ENCODE peak calls at places on chromosome 6, in nine cellular contexts. G is COR-L47; T is mucosa of descending colon; D is Kasumi-1; A is M059J; X is activated CD4-positive, alpha-beta T cell treated with anti-CD3 and anti-CD28 coated beads for 4 hours; Y is GM12865; Q is head of caudate nucleus; J is smooth muscle cell of the brain vasculature. C is an unnamed sample.
A peak's percentile ranks its signal among the peaks of the same experiment; 100 is the strongest.

GRCh38 chr6:105793132-105793531 is 293.0 kb upstream of the PRDM1 start:
- DNase-seq in G (no peak), T (no peak), D (peak; percentile 80), A (peak; percentile 73), X (no peak), Y (peak; percentile 69), Q (no peak), J (no peak), C (peak; percentile 31)

GRCh38 chr6:53828215-53828614 is 33.4 kb downstream of the LRRC1 start:
- DNase-seq in G (no peak), T (no peak), D (no peak), A (no peak), X (no peak), Y (no peak), Q (no peak), J (no peak), C (no peak)

GRCh38 chr6:131807644-131808459 is at the start of gene ENPP1:
- DNase-seq in G (peak; percentile 32), T (peak; percentile 75), D (peak; percentile 34), A (peak; percentile 84), X (peak; percentile 26), Y (peak; percentile 36), Q (peak; percentile 77), J (no peak), C (peak; percentile 71)

GRCh38 chr6:52579006-52579660 is 2.3 kb upstream of the TRAM2 start:
- DNase-seq in G (no peak), T (no peak), D (no peak), A (no peak), X (no peak), Y (no peak), Q (no peak), J (no peak), C (no peak)

GRCh38 chr6:119311514-119312142 is 37.9 kb downstream of the MAN1A1 start:
- DNase-seq in G (no peak), T (no peak), D (no peak), A (no peak), X (no peak), Y (no peak), Q (no peak), J (no peak), C (no peak)

GRCh38 chr6:121124600-121124999 is 209.7 kb downstream of the TBC1D32 start:
- DNase-seq in G (no peak), T (no peak), D (no peak), A (no peak), X (no peak), Y (no peak), Q (no peak), J (no peak), C (no peak)

GRCh38 chr6:4358414-4359107 is 223.2 kb upstream of the ECI2 start:
- DNase-seq in G (no peak), T (peak; percentile 91), D (no peak), A (peak; percentile 100), X (no peak), Y (no peak), Q (peak; percentile 68), J (peak; percentile 83), C (peak; percentile 100)

GRCh38 chr6:39059496-39060310 is 11.1 kb downstream of the GLP1R start:
- DNase-seq in G (peak; percentile 84), T (no peak), D (no peak), A (peak; percentile 23), X (no peak), Y (no peak), Q (no peak), J (no peak), C (no peak)

GRCh38 chr6:22313796-22314195 is 17.0 kb upstream of the PRL start:
- DNase-seq in G (no peak), T (no peak), D (no peak), A (no peak), X (no peak), Y (peak; percentile 37), Q (no peak), J (no peak), C (no peak)

GRCh38 chr6:335572-335971 is 43.3 kb downstream of the DUSP22 start:
- DNase-seq in G (no peak), T (no peak), D (no peak), A (no peak), X (no peak), Y (no peak), Q (peak; percentile 52), J (no peak), C (no peak)

GRCh38 chr6:72748759-72749158 is 126.9 kb downstream of the KCNQ5 start:
- DNase-seq in G (no peak), T (no peak), D (no peak), A (peak; percentile 95), X (no peak), Y (peak; percentile 51), Q (no peak), J (peak; percentile 86), C (peak; percentile 94)

GRCh38 chr6:13863699-13864155 is 49.4 kb upstream of the MCUR1 start:
- DNase-seq in G (no peak), T (no peak), D (no peak), A (peak; percentile 47), X (no peak), Y (no peak), Q (no peak), J (no peak), C (no peak)